ENCODE peak calls at places on chromosomes 16 and 17, in nine cellular contexts. Z is NCI-H1694 treated with DMSO at 0.1 percent for 48 hours; R is AG20443; M is activated CD4-positive, alpha-beta T cell treated with anti-CD3 and anti-CD28 coated beads, Interleukin-2, amount 10 ng/mL, durations not matched to agents 7 days and 5 days; E is stimulated activated CD8-positive, alpha-beta memory T cell treated with anti-CD3 and anti-CD28 coated beads, Interleukin-12 subunit alpha, Interleukin-12 subunit beta, amount 100 ng/mL, for 4 hours; K is CD4-positive, CD25-positive, alpha-beta regulatory T cell; X is GM13977; T is breast epithelium; U is hypothalamus. A is an unnamed sample.

GRCh38 chr17:16516594-16517018 is 24.6 kb upstream of the LRRC75A start:
- DNase-seq in Z (peak; percentile 57), R (peak; percentile 78), M (no peak), E (no peak), K (no peak), X (no peak), T (no peak), U (no peak), A (no peak)

GRCh38 chr16:12661656-12662172 is 142.0 kb downstream of the CPPED1 start:
- DNase-seq in Z (no peak), R (peak; percentile 38), M (peak; percentile 57), E (no peak), K (no peak), X (no peak), T (no peak), U (no peak), A (peak; percentile 26)

GRCh38 chr17:60091908-60092331 is 13.2 kb upstream of the HEATR6 start:
- DNase-seq in Z (no peak), R (peak; percentile 44), M (no peak), E (no peak), K (no peak), X (no peak), T (no peak), U (no peak), A (no peak)

GRCh38 chr17:57819273-57819672 is 30.6 kb downstream of the MRPS23 start:
- DNase-seq in Z (no peak), R (no peak), M (no peak), E (no peak), K (no peak), X (no peak), T (no peak), U (no peak), A (no peak)

GRCh38 chr17:39485555-39485954 is 24.3 kb downstream of the CDK12 start:
- DNase-seq in Z (no peak), R (peak; percentile 74), M (no peak), E (no peak), K (no peak), X (no peak), T (no peak), U (no peak), A (no peak)

GRCh38 chr17:57957120-57957850 is 2.1 kb upstream of the CUEDC1 start:
- DNase-seq in Z (no peak), R (no peak), M (no peak), E (no peak), K (no peak), X (no peak), T (no peak), U (no peak), A (no peak)

GRCh38 chr17:57110579-57111367 is 25.7 kb downstream of the AKAP1 start:
- DNase-seq in Z (no peak), R (no peak), M (no peak), E (no peak), K (no peak), X (no peak), T (no peak), U (no peak), A (no peak)

GRCh38 chr17:40953876-40954275 is 12.9 kb downstream of the KRT39 start:
- DNase-seq in Z (no peak), R (peak; percentile 60), M (no peak), E (no peak), K (no peak), X (no peak), T (no peak), U (no peak), A (no peak)

GRCh38 chr17:30929081-30929633 is 7.4 kb downstream of the ADAP2 start:
- DNase-seq in Z (no peak), R (no peak), M (no peak), E (no peak), K (no peak), X (no peak), T (no peak), U (no peak), A (no peak)

GRCh38 chr17:42895185-42895555 is 5.4 kb upstream of the G6PC1 start:
- DNase-seq in Z (no peak), R (peak; percentile 93), M (no peak), E (no peak), K (no peak), X (no peak), T (no peak), U (no peak), A (no peak)

GRCh38 chr17:40538019-40538935 is 27.0 kb downstream of the CCR7 start:
- DNase-seq in Z (no peak), R (no peak), M (no peak), E (no peak), K (no peak), X (no peak), T (peak; percentile 68), U (no peak), A (peak; percentile 14)

GRCh38 chr16:84924339-84925091 is 86.8 kb downstream of the ZDHHC7 start:
- DNase-seq in Z (no peak), R (no peak), M (no peak), E (no peak), K (no peak), X (no peak), T (no peak), U (no peak), A (no peak)

GRCh38 chr16:16143038-16143763 is 80.1 kb downstream of the ABCC6 start:
- DNase-seq in Z (no peak), R (peak; percentile 37), M (peak; percentile 39), E (no peak), K (no peak), X (no peak), T (no peak), U (no peak), A (peak; percentile 15)

GRCh38 chr17:49437696-49438438 is 23.2 kb upstream of the PHB1 start:
- DNase-seq in Z (no peak), R (no peak), M (no peak), E (no peak), K (no peak), X (no peak), T (peak; percentile 38), U (no peak), A (no peak)

GRCh38 chr16:67883872-67884261 is 818 bp upstream of the NRN1L start:
- DNase-seq in Z (peak; percentile 3), R (peak; percentile 79), M (peak; percentile 69), E (peak; percentile 49), K (peak; percentile 71), X (peak; percentile 91), T (no peak), U (no peak), A (peak; percentile 84)

GRCh38 chr17:59785091-59785799 is 77.8 kb downstream of the VMP1 start:
- DNase-seq in Z (no peak), R (no peak), M (no peak), E (no peak), K (no peak), X (no peak), T (no peak), U (no peak), A (no peak)

GRCh38 chr16:28590384-28591340 is 6.2 kb downstream of the SULT1A2 start:
- DNase-seq in Z (no peak), R (no peak), M (no peak), E (no peak), K (no peak), X (no peak), T (no peak), U (no peak), A (no peak)

GRCh38 chr17:1182831-1183578 is 3.2 kb upstream of the ABR start:
- DNase-seq in Z (no peak), R (no peak), M (no peak), E (no peak), K (no peak), X (no peak), T (no peak), U (no peak), A (no peak)

GRCh38 chr17:60080545-60080944 is 1.8 kb upstream of the HEATR6 start:
- DNase-seq in Z (no peak), R (no peak), M (no peak), E (no peak), K (no peak), X (no peak), T (no peak), U (no peak), A (no peak)

GRCh38 chr17:48494335-48494734 is 36.5 kb downstream of the HOXB1 start:
- DNase-seq in Z (no peak), R (peak; percentile 49), M (no peak), E (no peak), K (no peak), X (no peak), T (no peak), U (no peak), A (no peak)

GRCh38 chr17:74443516-74444296 is 11.8 kb downstream of the GPRC5C start:
- DNase-seq in Z (no peak), R (no peak), M (no peak), E (no peak), K (no peak), X (no peak), T (no peak), U (no peak), A (no peak)

GRCh38 chr16:82281544-82281943 is 111.5 kb upstream of the MPHOSPH6 start:
- DNase-seq in Z (no peak), R (no peak), M (no peak), E (no peak), K (no peak), X (no peak), T (no peak), U (no peak), A (no peak)

GRCh38 chr16:49856741-49857330 is 924 bp upstream of the ZNF423 start:
- DNase-seq in Z (peak; percentile 36), R (peak; percentile 87), M (no peak), E (no peak), K (no peak), X (peak; percentile 80), T (peak; percentile 69), U (peak; percentile 19), A (peak; percentile 20)

GRCh38 chr16:48373258-48374050 is 11.8 kb downstream of the SIAH1 start:
- DNase-seq in Z (no peak), R (no peak), M (no peak), E (no peak), K (no peak), X (no peak), T (no peak), U (no peak), A (no peak)

GRCh38 chr17:4305224-4305623 is 41.4 kb upstream of the ANKFY1 start:
- DNase-seq in Z (no peak), R (no peak), M (no peak), E (no peak), K (no peak), X (no peak), T (no peak), U (no peak), A (no peak)

GRCh38 chr16:51532551-51532950 is 381.5 kb upstream of the SALL1 start:
- DNase-seq in Z (no peak), R (no peak), M (no peak), E (no peak), K (no peak), X (no peak), T (no peak), U (no peak), A (no peak)

GRCh38 chr16:76195648-76196047 is 81.6 kb upstream of the CNTNAP4 start:
- DNase-seq in Z (no peak), R (no peak), M (no peak), E (no peak), K (no peak), X (no peak), T (no peak), U (no peak), A (no peak)

GRCh38 chr17:30160419-30161172 is 44.0 kb downstream of the NSRP1 start:
- DNase-seq in Z (no peak), R (no peak), M (no peak), E (no peak), K (no peak), X (no peak), T (no peak), U (no peak), A (no peak)

GRCh38 chr16:66690106-66690847 is 6.3 kb downstream of the CMTM4 start:
- DNase-seq in Z (no peak), R (no peak), M (no peak), E (no peak), K (no peak), X (no peak), T (no peak), U (no peak), A (no peak)

GRCh38 chr17:73647767-73648542 is 3.7 kb upstream of the SDK2 start:
- DNase-seq in Z (no peak), R (no peak), M (no peak), E (no peak), K (no peak), X (no peak), T (no peak), U (no peak), A (no peak)

A was measured in stimulated activated naive CD8-positive, alpha-beta T cell treated with anti-CD3 and anti-CD28 coated beads, Interleukin-15, Interleukin-2, amounts not matched to agents 100 U/mL and 50 U/mL, for 24 hours.